ENCODE peak calls at places on chromosomes 4 and X, in seven cellular contexts. V is mesendoderm; U is GM23338; W is AG09309; O is activated CD4-positive, alpha-beta T cell treated with anti-CD3 and anti-CD28 coated beads, Interleukin-2, amount 10 ng/mL, durations not matched to agents 7 days and 5 days; L is RPMI7951; N is C1 segment of cervical spinal cord. A is an unnamed sample.

GRCh38 chrX:1700757-1701156 is 85.9 kb downstream of the ASMT start:
- DNase-seq in V (no peak), U (no peak), W (no peak), O (no peak), L (no peak), N (no peak), A (no peak)

GRCh38 chr4:4923208-4923607 is 63.7 kb downstream of the MSX1 start:
- DNase-seq in V (peak), U (no peak), W (no peak), O (no peak), L (no peak), N (no peak), A (no peak)

GRCh38 chr4:122764808-122765189 is 32.3 kb downstream of the BBS12 start:
- DNase-seq in V (no peak), U (no peak), W (peak), O (no peak), L (peak), N (no peak), A (peak)

GRCh38 chrX:11967986-11968385 is 170.3 kb upstream of the FRMPD4 start:
- DNase-seq in V (no peak), U (no peak), W (no peak), O (no peak), L (no peak), N (no peak), A (no peak)

GRCh38 chrX:39736219-39737211 is 361.2 kb downstream of the BCOR start:
- DNase-seq in V (no peak), U (no peak), W (peak), O (no peak), L (peak), N (no peak), A (peak)

GRCh38 chr4:163264934-163265333 is 67.5 kb downstream of the NPY1R start:
- DNase-seq in V (no peak), U (no peak), W (no peak), O (no peak), L (no peak), N (no peak), A (no peak)

GRCh38 chr4:53196872-53197759 is 168.7 kb downstream of the SCFD2 start:
- DNase-seq in V (peak), U (peak), W (peak), O (peak), L (peak), N (no peak), A (peak)

GRCh38 chrX:29652484-29652883 is 562.9 kb upstream of the MAGEB2 start:
- DNase-seq in V (peak), U (peak), W (no peak), O (no peak), L (peak), N (no peak), A (peak)

GRCh38 chr4:100555791-100556190 is 38.0 kb upstream of the EMCN start:
- DNase-seq in V (no peak), U (no peak), W (no peak), O (no peak), L (no peak), N (no peak), A (peak)